ENCODE peak calls at places on chromosomes 11 and 22, in five cellular contexts. P is transverse colon, S is prostate gland, V is esophagus muscularis mucosa, E is HepG2. Z is an unnamed sample.

GRCh38 chr22:20131593-20131855 is at the start of gene ZDHHC8:
- DNase-seq in P (peak; percentile 49), S (no peak), V (no peak), E (no peak), Z (peak; percentile 49)

GRCh38 chr11:78209478-78209877 is 20.8 kb downstream of the USP35 start:
- DNase-seq in P (no peak), S (no peak), V (no peak), E (no peak), Z (no peak)

GRCh38 chr22:22243033-22243680 is 1.4 kb upstream of the VPREB1 start:
- DNase-seq in P (no peak), S (no peak), V (peak; percentile 72), E (no peak), Z (no peak)

GRCh38 chr11:11777897-11778296 is 63.9 kb upstream of the USP47 start:
- DNase-seq in P (no peak), S (no peak), V (no peak), E (no peak), Z (no peak)

GRCh38 chr11:47204633-47204989 is 10.2 kb upstream of the DDB2 start:
- DNase-seq in P (no peak), S (no peak), V (no peak), E (no peak), Z (no peak)

GRCh38 chr11:108496643-108497256 is 1.4 kb downstream of the POGLUT3 start:
- DNase-seq in P (no peak), S (no peak), V (no peak), E (no peak), Z (no peak)

GRCh38 chr11:59097113-59097708 is 9.8 kb upstream of the FAM111B start:
- DNase-seq in P (peak; percentile 75), S (peak; percentile 36), V (no peak), E (peak; percentile 60), Z (peak; percentile 71)

GRCh38 chr11:34104680-34105078 is 750 bp upstream of the NAT10 start:
- DNase-seq in P (no peak), S (no peak), V (no peak), E (no peak), Z (no peak)

GRCh38 chr22:35808377-35808776 is 90.7 kb downstream of the APOL5 start:
- DNase-seq in P (no peak), S (no peak), V (no peak), E (no peak), Z (no peak)

GRCh38 chr11:19628018-19628417 is 84.6 kb upstream of the NAV2 start:
- DNase-seq in P (peak; percentile 47), S (peak; percentile 46), V (peak; percentile 95), E (no peak), Z (no peak)

GRCh38 chr11:65575568-65576231 is at the start of gene EHBP1L1:
- DNase-seq in P (peak; percentile 89), S (no peak), V (no peak), E (no peak), Z (peak; percentile 80)

GRCh38 chr11:1931326-1931725 is 11.8 kb downstream of the TNNT3 start:
- DNase-seq in P (no peak), S (no peak), V (no peak), E (no peak), Z (no peak)

GRCh38 chr22:24171822-24172221 is 9.5 kb upstream of the SUSD2 start:
- DNase-seq in P (no peak), S (no peak), V (no peak), E (no peak), Z (no peak)

GRCh38 chr11:67700141-67700540 is 25.7 kb upstream of the ALDH3B2 start:
- DNase-seq in P (no peak), S (no peak), V (no peak), E (no peak), Z (no peak)

GRCh38 chr11:128157423-128158298 is 429.7 kb downstream of the ETS1 start:
- DNase-seq in P (peak; percentile 33), S (peak; percentile 42), V (no peak), E (peak; percentile 44), Z (no peak)

GRCh38 chr11:54558919-54559318 is 44.9 kb downstream of the OR4C46 start:
- DNase-seq in P (no peak), S (no peak), V (no peak), E (no peak), Z (no peak)

GRCh38 chr11:44944181-44944852 is 6.4 kb downstream of the TP53I11 start:
- DNase-seq in P (no peak), S (no peak), V (no peak), E (no peak), Z (no peak)

GRCh38 chr22:28955817-28956216 is 72.4 kb downstream of the ZNRF3 start:
- DNase-seq in P (peak; percentile 24), S (no peak), V (no peak), E (no peak), Z (peak; percentile 27)

GRCh38 chr11:67632175-67632981 is 2.6 kb upstream of the NUDT8 start:
- DNase-seq in P (peak; percentile 80), S (no peak), V (no peak), E (peak; percentile 71), Z (peak; percentile 92)

GRCh38 chr22:38218661-38219331 is 17.0 kb downstream of the MAFF start:
- DNase-seq in P (peak; percentile 89), S (peak; percentile 82), V (no peak), E (peak; percentile 76), Z (peak; percentile 92)

GRCh38 chr11:31805629-31806185 is 5.4 kb downstream of the PAX6 start:
- DNase-seq in P (no peak), S (no peak), V (peak; percentile 87), E (no peak), Z (no peak)

GRCh38 chr22:41762980-41763779 is 37.3 kb upstream of the CCDC134 start:
- DNase-seq in P (peak; percentile 44), S (peak; percentile 22), V (no peak), E (peak; percentile 39), Z (no peak)

GRCh38 chr11:128406365-128406706 is 181.0 kb downstream of the ETS1 start:
- DNase-seq in P (no peak), S (no peak), V (peak; percentile 81), E (no peak), Z (no peak)

GRCh38 chr22:39960791-39961746 is 872 bp downstream of the TMA7B start:
- DNase-seq in P (peak; percentile 49), S (no peak), V (no peak), E (no peak), Z (peak; percentile 40)

GRCh38 chr22:24141586-24141985 is 39.7 kb upstream of the SUSD2 start:
- DNase-seq in P (peak; percentile 31), S (no peak), V (no peak), E (no peak), Z (no peak)

GRCh38 chr11:27058456-27058855 is 17.8 kb downstream of the BBOX1 start:
- DNase-seq in P (no peak), S (no peak), V (no peak), E (no peak), Z (no peak)

GRCh38 chr11:83238111-83238510 is 44.6 kb downstream of the ANKRD42 start:
- DNase-seq in P (no peak), S (no peak), V (no peak), E (no peak), Z (no peak)

DNA sequence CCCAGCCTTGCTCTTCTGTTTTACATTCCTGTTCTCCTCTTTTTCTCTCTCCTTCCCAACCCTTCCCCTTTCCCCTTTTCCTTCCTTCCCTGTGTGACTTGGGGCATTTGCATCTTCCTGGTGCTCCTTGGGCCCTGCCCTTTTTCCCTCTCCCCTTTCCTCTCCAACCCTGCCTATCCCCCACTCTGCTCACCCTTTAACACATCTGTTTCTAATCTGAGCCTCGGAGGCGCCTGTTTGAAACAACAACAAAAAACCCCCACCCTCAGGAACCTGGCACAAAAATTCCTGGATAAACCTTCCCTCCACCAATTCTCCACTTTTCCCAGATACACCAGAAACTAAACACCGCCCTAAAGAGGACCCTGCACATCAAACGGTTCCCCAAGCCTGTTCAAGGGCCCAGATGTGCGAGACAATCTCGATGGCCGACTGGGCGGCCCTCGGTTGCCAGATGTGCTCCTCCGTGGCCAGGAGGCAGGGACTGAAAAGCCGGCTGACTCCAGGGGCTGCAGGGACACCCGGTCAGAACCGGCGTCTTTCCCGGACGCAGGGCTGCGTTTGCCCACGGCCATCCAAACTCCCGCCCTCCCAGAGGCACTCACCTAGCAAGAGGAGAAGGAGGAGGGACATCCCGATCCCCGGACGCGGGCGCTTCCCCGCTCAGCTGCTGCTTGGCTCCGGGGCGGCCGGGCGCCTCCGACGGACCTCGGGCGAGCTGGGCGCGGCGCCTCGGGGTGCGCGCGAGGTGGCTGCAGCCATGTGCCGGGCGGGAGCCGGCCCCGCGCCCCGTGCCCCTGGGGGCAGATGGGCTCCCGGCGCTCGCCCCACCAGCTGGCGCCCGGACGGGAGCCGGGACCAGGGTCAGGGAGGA is 503 bp downstream of the CLMP start:
- DNase-seq in P (no peak), S (no peak), V (no peak), E (no peak), Z (no peak)
- TF ChIP-seq POLR2AphosphoS5 in P (no peak), S (no peak), V (no peak), E (no peak), Z (no peak)

DNA sequence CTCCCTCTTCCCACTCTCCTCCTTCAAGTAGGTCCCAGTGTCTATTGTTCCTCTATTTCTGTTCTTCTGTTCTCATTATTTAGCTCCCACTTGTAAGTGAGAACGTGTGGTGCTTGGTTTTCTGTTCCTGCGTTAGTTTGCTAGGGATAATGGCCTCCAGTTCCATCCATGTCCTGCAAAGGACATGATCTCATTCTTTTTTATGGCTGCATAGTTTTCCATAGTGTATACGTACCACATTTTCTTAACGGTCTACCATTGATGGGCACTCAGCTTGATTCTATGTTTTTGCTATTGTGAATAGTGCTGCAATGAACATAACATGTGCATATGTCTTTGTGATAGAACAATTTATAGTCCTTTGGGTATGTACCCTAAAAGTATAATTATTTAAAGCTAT is 26.2 kb downstream of the C2CD3 start:
- DNase-seq in P (no peak), S (no peak), V (no peak), E (no peak), Z (no peak)
- TF ChIP-seq CTCF in P (no peak), S (no peak), V (no peak), E (no peak), Z (no peak)

GRCh38 chr11:110078923-110079544 is 14.2 kb upstream of the ZC3H12C start:
- DNase-seq in P (no peak), S (no peak), V (no peak), E (no peak), Z (no peak)
- TF ChIP-seq POLR2A in P (no peak), S (no peak), V (no peak), E (no peak), Z (no peak)

GRCh38 chr11:9014826-9015225 is 11.0 kb upstream of the NRIP3 start:
- DNase-seq in P (no peak), S (no peak), V (no peak), E (no peak), Z (no peak)

GRCh38 chr11:9016916-9017642 is 13.3 kb upstream of the NRIP3 start:
- DNase-seq in P (no peak), S (no peak), V (peak; percentile 66), E (no peak), Z (no peak)

GRCh38 chr11:9015677-9016076 is 11.9 kb upstream of the NRIP3 start:
- DNase-seq in P (peak; percentile 66), S (peak; percentile 75), V (peak; percentile 93), E (peak; percentile 56), Z (peak; percentile 75)

GRCh38 chr11:9019861-9020260 is 16.1 kb upstream of the NRIP3 start:
- DNase-seq in P (no peak), S (no peak), V (peak; percentile 90), E (no peak), Z (no peak)

DNA sequence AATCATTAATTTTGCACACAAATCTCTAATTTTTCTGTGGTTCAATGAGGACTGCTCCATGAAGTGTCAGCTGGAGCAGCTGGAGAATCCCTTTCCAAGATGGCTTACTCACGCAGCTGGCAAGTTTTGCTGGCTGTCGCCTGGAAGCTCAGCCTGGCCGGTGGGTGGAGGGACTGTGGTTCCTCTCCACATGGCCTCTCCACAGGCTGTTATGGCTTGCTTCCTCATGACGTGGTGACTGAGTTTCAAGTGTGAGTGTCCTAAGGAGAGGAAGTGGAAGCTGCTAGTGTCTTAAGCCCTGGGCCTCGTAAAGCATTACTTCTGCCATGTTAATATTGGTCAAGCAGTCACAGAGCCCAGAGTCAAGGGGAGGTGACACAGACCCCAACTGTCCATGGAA is 14.0 kb upstream of the NRIP3 start:
- DNase-seq in P (peak; percentile 39), S (no peak), V (peak; percentile 93), E (no peak), Z (no peak)
- TF ChIP-seq POLR2AphosphoS5 in P (no peak), S (no peak), V (peak; percentile 22), E (no peak), Z (no peak)

Z was measured in stomach.